ENCODE peak calls at places on chromosomes 5 and 9, in five cellular contexts. One of them, this sample, is unnamed.

GRCh38 chr5:126000533-126000932 is 422.7 kb upstream of the GRAMD2B start:
- DNase-seq in endodermal cell: no peak
- DNase-seq in epithelial cell of esophagus: no peak
- DNase-seq in ovary: no peak
- DNase-seq in psoas muscle: no peak
- DNase-seq in this sample: peak

GRCh38 chr5:19910131-19910530 is 77.9 kb downstream of the CDH18 start:
- DNase-seq in endodermal cell: no peak
- DNase-seq in epithelial cell of esophagus: no peak
- DNase-seq in ovary: no peak
- DNase-seq in psoas muscle: no peak
- DNase-seq in this sample: no peak

GRCh38 chr5:147874910-147875367 is 3.6 kb upstream of the SCGB3A2 start:
- DNase-seq in endodermal cell: peak
- DNase-seq in epithelial cell of esophagus: no peak
- DNase-seq in ovary: no peak
- DNase-seq in psoas muscle: no peak
- DNase-seq in this sample: no peak

GRCh38 chr9:73180373-73180772 is 28.7 kb downstream of the ANXA1 start:
- DNase-seq in endodermal cell: no peak
- DNase-seq in epithelial cell of esophagus: peak
- DNase-seq in ovary: no peak
- DNase-seq in psoas muscle: no peak
- DNase-seq in this sample: no peak

GRCh38 chr5:84272776-84273516 is 111.7 kb downstream of the EDIL3 start:
- DNase-seq in endodermal cell: peak
- DNase-seq in epithelial cell of esophagus: no peak
- DNase-seq in ovary: no peak
- DNase-seq in psoas muscle: no peak
- DNase-seq in this sample: no peak

GRCh38 chr9:7910426-7911015 is 110.9 kb upstream of the DMAC1 start:
- DNase-seq in endodermal cell: no peak
- DNase-seq in epithelial cell of esophagus: no peak
- DNase-seq in ovary: no peak
- DNase-seq in psoas muscle: no peak
- DNase-seq in this sample: no peak

GRCh38 chr9:38006163-38006562 is 62.9 kb downstream of the SHB start:
- DNase-seq in endodermal cell: no peak
- DNase-seq in epithelial cell of esophagus: peak
- DNase-seq in ovary: no peak
- DNase-seq in psoas muscle: peak
- DNase-seq in this sample: no peak

GRCh38 chr9:108850293-108850897 is 5.4 kb downstream of the ACTL7B start:
- DNase-seq in endodermal cell: no peak
- DNase-seq in epithelial cell of esophagus: peak
- DNase-seq in ovary: no peak
- DNase-seq in psoas muscle: no peak
- DNase-seq in this sample: no peak

GRCh38 chr5:158464383-158464782 is 605.4 kb upstream of the CLINT1 start:
- DNase-seq in endodermal cell: no peak
- DNase-seq in epithelial cell of esophagus: no peak
- DNase-seq in ovary: no peak
- DNase-seq in psoas muscle: no peak
- DNase-seq in this sample: no peak

GRCh38 chr5:18281947-18282557 is 647.8 kb downstream of the TAF11L14 start:
- DNase-seq in endodermal cell: no peak
- DNase-seq in epithelial cell of esophagus: peak
- DNase-seq in ovary: no peak
- DNase-seq in psoas muscle: no peak
- DNase-seq in this sample: peak

GRCh38 chr5:43425965-43426364 is 13.8 kb upstream of the CCL28 start:
- DNase-seq in endodermal cell: no peak
- DNase-seq in epithelial cell of esophagus: peak
- DNase-seq in ovary: no peak
- DNase-seq in psoas muscle: no peak
- DNase-seq in this sample: peak

GRCh38 chr5:133821311-133821741 is 147.1 kb downstream of the C5orf15 start:
- DNase-seq in endodermal cell: no peak
- DNase-seq in epithelial cell of esophagus: no peak
- DNase-seq in ovary: no peak
- DNase-seq in psoas muscle: no peak
- DNase-seq in this sample: no peak

GRCh38 chr9:98742325-98743280 is 33.9 kb upstream of the GABBR2 start:
- DNase-seq in endodermal cell: no peak
- DNase-seq in epithelial cell of esophagus: peak
- DNase-seq in ovary: no peak
- DNase-seq in psoas muscle: no peak
- DNase-seq in this sample: no peak

GRCh38 chr9:28318515-28318914 is 745.2 kb upstream of the C9orf72 start:
- DNase-seq in endodermal cell: no peak
- DNase-seq in epithelial cell of esophagus: no peak
- DNase-seq in ovary: no peak
- DNase-seq in psoas muscle: no peak
- DNase-seq in this sample: no peak

GRCh38 chr9:129596541-129597328 is 24.2 kb downstream of the C9orf50 start:
- DNase-seq in endodermal cell: peak
- DNase-seq in epithelial cell of esophagus: peak
- DNase-seq in ovary: peak
- DNase-seq in psoas muscle: peak
- DNase-seq in this sample: no peak

GRCh38 chr5:178126556-178126955 is 4.3 kb upstream of the RMND5B start:
- DNase-seq in endodermal cell: peak
- DNase-seq in epithelial cell of esophagus: no peak
- DNase-seq in ovary: no peak
- DNase-seq in psoas muscle: peak
- DNase-seq in this sample: no peak

GRCh38 chr5:174589011-174589410 is 135.4 kb upstream of the MSX2 start:
- DNase-seq in endodermal cell: no peak
- DNase-seq in epithelial cell of esophagus: peak
- DNase-seq in ovary: no peak
- DNase-seq in psoas muscle: no peak
- DNase-seq in this sample: no peak

GRCh38 chr9:12784461-12785250 is 9.8 kb downstream of the LURAP1L start:
- DNase-seq in endodermal cell: no peak
- DNase-seq in epithelial cell of esophagus: peak
- DNase-seq in ovary: no peak
- DNase-seq in psoas muscle: no peak
- DNase-seq in this sample: peak

GRCh38 chr5:132411382-132411925 is 41.9 kb downstream of the SLC22A5 start:
- DNase-seq in endodermal cell: no peak
- DNase-seq in epithelial cell of esophagus: peak
- DNase-seq in ovary: peak
- DNase-seq in psoas muscle: no peak
- DNase-seq in this sample: no peak

GRCh38 chr9:21096901-21097255 is 19.1 kb upstream of the IFNB1 start:
- DNase-seq in endodermal cell: no peak
- DNase-seq in epithelial cell of esophagus: no peak
- DNase-seq in ovary: no peak
- DNase-seq in psoas muscle: no peak
- DNase-seq in this sample: no peak

GRCh38 chr5:93385665-93386064 is 195.4 kb downstream of the NR2F1-AS1 start:
- DNase-seq in endodermal cell: no peak
- DNase-seq in epithelial cell of esophagus: peak
- DNase-seq in ovary: no peak
- DNase-seq in psoas muscle: no peak
- DNase-seq in this sample: no peak

GRCh38 chr5:159995841-159996240 is 13.1 kb upstream of the TTC1 start:
- DNase-seq in endodermal cell: peak
- DNase-seq in epithelial cell of esophagus: no peak
- DNase-seq in ovary: no peak
- DNase-seq in psoas muscle: no peak
- DNase-seq in this sample: peak

GRCh38 chr5:9658726-9659125 is 28.6 kb upstream of the TAS2R1 start:
- DNase-seq in endodermal cell: no peak
- DNase-seq in epithelial cell of esophagus: no peak
- DNase-seq in ovary: no peak
- DNase-seq in psoas muscle: no peak
- DNase-seq in this sample: no peak

DNA sequence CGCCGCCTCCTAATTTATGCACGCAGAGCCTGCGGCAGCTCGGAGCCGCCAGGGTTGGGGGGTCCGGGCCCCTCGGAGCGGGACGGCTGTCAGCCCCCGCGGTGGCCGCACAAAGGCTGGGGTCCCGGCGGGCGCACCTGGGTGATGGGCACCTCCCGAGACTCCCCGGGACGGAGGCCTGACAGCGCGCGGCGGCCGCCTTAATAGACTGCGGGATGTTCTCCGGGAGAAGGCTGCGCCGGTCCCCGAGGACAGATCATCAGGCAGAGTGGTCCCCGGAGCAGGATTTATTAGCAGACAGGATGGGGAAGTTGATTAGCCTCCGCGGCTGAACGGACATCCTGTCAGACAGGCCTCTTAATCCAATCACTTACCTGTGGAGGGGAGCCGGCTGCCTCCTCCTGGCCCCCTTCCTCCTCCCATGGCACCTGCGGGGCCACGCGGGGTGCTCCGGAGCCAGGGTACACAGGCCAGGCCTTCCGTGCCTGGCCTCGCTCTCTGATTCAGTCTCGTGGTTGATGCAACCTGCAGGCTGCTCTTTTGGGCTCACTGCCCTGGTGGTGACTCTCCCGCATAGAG is 166.9 kb downstream of the MELK start:
- DNase-seq in endodermal cell: no peak
- DNase-seq in epithelial cell of esophagus: no peak
- DNase-seq in ovary: no peak
- DNase-seq in psoas muscle: no peak
- DNase-seq in this sample: no peak
- H3K4me3 ChIP-seq in endodermal cell: no peak
- H3K4me3 ChIP-seq in epithelial cell of esophagus: no peak
- H3K4me3 ChIP-seq in ovary: no peak
- H3K4me3 ChIP-seq in psoas muscle: no peak
- H3K4me3 ChIP-seq in this sample: no peak

DNA sequence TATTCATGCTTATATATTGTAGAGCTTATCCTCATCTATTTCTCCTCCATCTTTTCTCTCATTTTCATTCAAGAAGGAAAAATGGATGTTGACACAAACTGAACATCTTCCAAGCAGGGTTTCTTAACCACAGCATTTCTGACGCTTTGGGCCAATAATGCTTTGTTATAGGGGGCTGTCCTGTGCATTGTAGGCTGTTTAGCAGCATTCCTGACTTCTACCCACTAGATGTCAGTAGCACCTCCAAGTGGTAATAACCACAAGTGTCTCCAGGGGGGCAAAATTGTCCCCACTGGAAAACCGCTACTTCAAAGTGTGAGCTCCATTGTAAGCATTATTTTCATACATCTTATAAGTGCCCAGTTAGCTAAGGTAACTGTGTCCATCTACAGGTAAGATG is 2.6 kb upstream of the TXNDC8 start:
- DNase-seq in endodermal cell: peak
- DNase-seq in epithelial cell of esophagus: peak
- DNase-seq in ovary: no peak
- DNase-seq in psoas muscle: no peak
- DNase-seq in this sample: no peak
- TF ChIP-seq CTCF in endodermal cell: peak
- TF ChIP-seq CTCF in epithelial cell of esophagus: peak
- TF ChIP-seq CTCF in ovary: no peak
- TF ChIP-seq CTCF in psoas muscle: no peak
- TF ChIP-seq CTCF in this sample: peak

GRCh38 chr5:172168311-172168710 is 19.7 kb downstream of the STK10 start:
- DNase-seq in endodermal cell: no peak
- DNase-seq in epithelial cell of esophagus: no peak
- DNase-seq in ovary: no peak
- DNase-seq in psoas muscle: no peak
- DNase-seq in this sample: no peak

GRCh38 chr5:172171118-172171775 is 16.8 kb downstream of the STK10 start:
- DNase-seq in endodermal cell: no peak
- DNase-seq in epithelial cell of esophagus: no peak
- DNase-seq in ovary: no peak
- DNase-seq in psoas muscle: no peak
- DNase-seq in this sample: no peak

GRCh38 chr5:172169216-172169615 is 18.8 kb downstream of the STK10 start:
- DNase-seq in endodermal cell: no peak
- DNase-seq in epithelial cell of esophagus: no peak
- DNase-seq in ovary: no peak
- DNase-seq in psoas muscle: no peak
- DNase-seq in this sample: no peak

GRCh38 chr5:172167893-172168292 is 20.1 kb downstream of the STK10 start:
- DNase-seq in endodermal cell: no peak
- DNase-seq in epithelial cell of esophagus: no peak
- DNase-seq in ovary: no peak
- DNase-seq in psoas muscle: no peak
- DNase-seq in this sample: no peak

GRCh38 chr5:172170251-172170701 is 17.7 kb downstream of the STK10 start:
- DNase-seq in endodermal cell: no peak
- DNase-seq in epithelial cell of esophagus: peak
- DNase-seq in ovary: no peak
- DNase-seq in psoas muscle: no peak
- DNase-seq in this sample: no peak
- H3K4me3 ChIP-seq in endodermal cell: no peak
- H3K4me3 ChIP-seq in epithelial cell of esophagus: no peak
- H3K4me3 ChIP-seq in ovary: no peak
- H3K4me3 ChIP-seq in psoas muscle: no peak
- H3K4me3 ChIP-seq in this sample: no peak

DNA sequence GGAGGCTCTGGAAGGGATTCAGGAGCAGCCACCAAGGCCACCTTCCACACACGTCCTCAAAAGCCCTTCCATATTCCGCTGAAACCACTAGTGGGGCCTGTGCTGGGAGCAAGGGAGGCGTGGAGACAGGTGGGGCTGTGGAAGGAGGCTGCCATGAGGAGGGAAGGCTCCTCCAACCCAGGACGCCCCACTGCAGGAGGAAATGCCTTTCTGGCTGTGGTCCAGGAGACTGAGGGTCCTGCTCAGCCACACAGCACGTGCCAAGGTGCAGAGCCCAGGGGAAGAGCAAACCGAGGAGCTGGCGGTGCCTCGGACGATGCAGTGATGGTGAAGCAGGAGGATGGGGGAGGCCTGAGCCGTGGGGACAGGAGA is 49.5 kb downstream of the ADAMTS2 start:
- DNase-seq in endodermal cell: no peak
- DNase-seq in epithelial cell of esophagus: no peak
- DNase-seq in ovary: peak
- DNase-seq in psoas muscle: no peak
- DNase-seq in this sample: no peak
- TF ChIP-seq CTCF in endodermal cell: no peak
- TF ChIP-seq CTCF in epithelial cell of esophagus: no peak
- TF ChIP-seq CTCF in ovary: no peak
- TF ChIP-seq CTCF in psoas muscle: no peak
- TF ChIP-seq CTCF in this sample: no peak

GRCh38 chr5:51386916-51387853 is 3.9 kb downstream of the ISL1 start:
- DNase-seq in endodermal cell: peak
- DNase-seq in epithelial cell of esophagus: peak
- DNase-seq in ovary: no peak
- DNase-seq in psoas muscle: no peak
- DNase-seq in this sample: no peak
- H3K4me3 ChIP-seq in endodermal cell: peak
- H3K4me3 ChIP-seq in epithelial cell of esophagus: peak
- H3K4me3 ChIP-seq in ovary: no peak
- H3K4me3 ChIP-seq in psoas muscle: peak
- H3K4me3 ChIP-seq in this sample: no peak

This sample was measured in retinal pigment epithelial cell.